ENCODE peak calls at places on chromosome 12, in five cellular contexts. B is pancreas, Q is left lung, A is sigmoid colon, Z is neural progenitor cell. E is an unnamed sample.

GRCh38 chr12:111409403-111410228 is 3.9 kb downstream of the SH2B3 start:
- DNase-seq in B (peak), Q (peak), A (peak), Z (no peak), E (no peak)

GRCh38 chr12:119117936-119118335 is 60.8 kb upstream of the HSPB8 start:
- DNase-seq in A (no peak), Q (no peak), B (no peak), Z (no peak), E (no peak)

GRCh38 chr12:107320031-107320928 is 226.9 kb upstream of the CRY1 start:
- DNase-seq in Q (peak), A (no peak), B (peak), Z (peak), E (peak)

GRCh38 chr12:25054783-25055144 is 105.9 kb upstream of the BCAT1 start:
- DNase-seq in B (no peak), Q (no peak), Z (no peak), A (no peak), E (no peak)

GRCh38 chr12:38162013-38162412 is 154.6 kb upstream of the ALG10B start:
- DNase-seq in A (no peak), Z (no peak), B (no peak), Q (peak), E (no peak)

GRCh38 chr12:119020377-119021360 is 39.3 kb downstream of the SRRM4 start:
- DNase-seq in Q (no peak), B (peak), Z (peak), A (no peak), E (peak)

GRCh38 chr12:127178039-127178438 is 1088.9 kb upstream of the TMEM132C start:
- DNase-seq in Q (no peak), Z (no peak), B (no peak), A (no peak), E (no peak)

GRCh38 chr12:131854861-131855476 is 26.8 kb downstream of the MMP17 start:
- DNase-seq in A (no peak), B (no peak), Q (no peak), Z (no peak), E (no peak)

GRCh38 chr12:68821357-68822188 is 13.6 kb downstream of the MDM2 start:
- DNase-seq in Q (no peak), B (no peak), A (no peak), Z (no peak), E (no peak)

GRCh38 chr12:109737111-109737510 is 23.5 kb downstream of the FAM222A start:
- DNase-seq in Q (peak), A (peak), B (peak), Z (no peak), E (no peak)

GRCh38 chr12:49538740-49539403 is at the start of gene KCNH3:
- DNase-seq in B (peak), A (peak), Q (peak), Z (peak), E (peak)

GRCh38 chr12:96402061-96402460 is 1.8 kb upstream of the CDK17 start:
- DNase-seq in B (no peak), Q (no peak), A (no peak), Z (peak), E (no peak)

GRCh38 chr12:121765573-121765972 is 27.9 kb downstream of the RHOF start:
- DNase-seq in Z (no peak), B (no peak), Q (no peak), A (no peak), E (no peak)

GRCh38 chr12:4141344-4142270 is 132.0 kb upstream of the CCND2 start:
- DNase-seq in Z (no peak), Q (no peak), A (no peak), B (no peak), E (no peak)

GRCh38 chr12:58931518-58931917 is 11.2 kb upstream of the LRIG3 start:
- DNase-seq in Z (no peak), A (no peak), B (no peak), Q (no peak), E (no peak)

GRCh38 chr12:116609715-116610114 is 50.5 kb downstream of the MAP1LC3B2 start:
- DNase-seq in B (no peak), Z (peak), A (no peak), Q (no peak), E (peak)

GRCh38 chr12:22858849-22859569 is 234.0 kb downstream of the ETNK1 start:
- DNase-seq in A (no peak), B (no peak), Q (no peak), Z (no peak), E (no peak)

GRCh38 chr12:15856097-15856982 is 25.8 kb upstream of the STRAP start:
- DNase-seq in Z (peak), A (no peak), B (peak), Q (peak), E (peak)

DNA sequence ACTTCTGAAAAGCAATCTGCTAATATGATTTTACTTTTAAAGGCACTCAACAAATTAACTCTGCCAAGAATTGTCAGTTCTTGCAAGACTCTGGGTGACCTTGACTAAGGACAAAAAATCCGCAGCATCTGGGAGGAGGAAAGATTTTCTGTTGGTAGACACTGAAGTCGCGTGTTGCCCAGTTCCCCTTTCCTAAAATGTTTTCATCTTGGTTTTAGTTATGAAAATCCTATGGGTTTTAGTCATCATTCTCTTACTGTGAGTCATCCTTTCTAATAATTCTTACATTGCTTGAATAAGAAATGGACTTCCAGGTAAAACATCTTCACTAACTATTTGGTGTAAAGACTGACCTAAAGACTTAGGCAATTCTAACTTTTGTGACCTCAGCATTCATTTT is 9.1 kb downstream of the GSG1 start:
- DNase-seq in Q (no peak), Z (no peak), A (no peak), B (no peak), E (no peak)
- H3K27ac ChIP-seq in Q (no peak), Z (no peak), A (no peak), B (no peak), E (no peak)

GRCh38 chr12:1691123-1692007 is 495 bp downstream of the ADIPOR2 start:
- DNase-seq in Z (peak), A (peak), Q (peak), B (peak), E (peak)

GRCh38 chr12:1695836-1696670 is 5.2 kb downstream of the ADIPOR2 start:
- DNase-seq in Z (no peak), A (no peak), Q (no peak), B (no peak), E (no peak)

GRCh38 chr12:1692895-1693294 is 2.0 kb downstream of the ADIPOR2 start:
- DNase-seq in B (no peak), Q (no peak), Z (no peak), A (no peak), E (no peak)

GRCh38 chr12:1690578-1691122 is at the start of gene ADIPOR2:
- DNase-seq in Z (peak), A (peak), B (peak), Q (peak), E (peak)

GRCh38 chr12:1692221-1692620 is 1.4 kb downstream of the ADIPOR2 start:
- DNase-seq in B (no peak), A (no peak), Z (no peak), Q (no peak), E (no peak)
- H3K27ac ChIP-seq in B (no peak), A (no peak), Z (no peak), Q (no peak), E (no peak)

DNA sequence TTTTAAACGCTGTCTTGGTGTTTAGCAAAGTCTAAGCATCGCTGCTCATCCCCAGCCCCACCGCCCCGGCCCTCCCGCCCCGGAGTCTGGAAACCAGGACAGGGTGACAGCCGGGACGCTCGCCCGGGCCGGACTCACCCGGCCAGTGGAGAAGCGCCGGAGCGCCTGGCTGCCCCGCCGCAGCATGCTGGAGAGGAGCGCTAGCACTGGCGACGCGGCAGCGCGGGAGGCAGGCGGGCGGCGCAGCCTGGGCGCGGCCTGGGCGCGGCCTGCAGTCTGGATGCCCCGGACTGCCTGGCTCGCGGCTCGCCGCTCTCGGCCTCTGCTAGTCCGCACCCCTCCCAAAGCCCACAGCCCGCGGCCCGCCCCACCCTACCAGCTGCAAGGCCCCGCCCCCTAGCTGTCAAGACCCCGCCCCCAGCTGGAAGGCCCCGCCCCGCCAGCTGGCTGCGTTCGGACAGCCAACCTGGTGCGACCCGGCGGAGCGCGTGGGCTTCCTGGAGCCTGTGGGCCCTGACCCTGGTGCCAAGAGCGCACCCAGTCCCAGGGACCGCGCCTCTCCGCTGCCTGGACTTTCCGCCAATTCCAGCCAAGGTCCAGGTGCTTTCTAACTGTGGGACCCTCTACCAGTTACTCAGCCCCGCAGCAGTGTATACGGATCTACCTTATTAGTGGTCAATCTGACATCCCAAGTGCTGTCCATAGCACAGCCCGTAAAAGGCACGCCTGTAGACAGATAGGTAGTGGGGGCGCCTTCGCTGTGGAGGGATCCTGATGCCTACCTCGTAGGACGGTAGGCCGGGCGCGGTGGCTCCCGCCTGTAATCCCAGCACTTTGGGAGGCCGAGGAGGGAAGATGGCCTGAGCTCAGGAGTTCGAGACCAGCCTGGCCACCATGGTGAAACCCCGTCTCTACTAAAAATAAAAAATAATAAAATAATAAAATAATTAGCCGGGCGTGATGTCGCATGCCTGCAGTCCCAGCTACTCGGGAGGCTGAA is at the start of gene ALDH1L2:
- DNase-seq in Z (peak), B (peak), Q (peak), A (peak), E (peak)
- H3K27ac ChIP-seq in Z (no peak), B (peak), Q (no peak), A (peak), E (peak)

DNA sequence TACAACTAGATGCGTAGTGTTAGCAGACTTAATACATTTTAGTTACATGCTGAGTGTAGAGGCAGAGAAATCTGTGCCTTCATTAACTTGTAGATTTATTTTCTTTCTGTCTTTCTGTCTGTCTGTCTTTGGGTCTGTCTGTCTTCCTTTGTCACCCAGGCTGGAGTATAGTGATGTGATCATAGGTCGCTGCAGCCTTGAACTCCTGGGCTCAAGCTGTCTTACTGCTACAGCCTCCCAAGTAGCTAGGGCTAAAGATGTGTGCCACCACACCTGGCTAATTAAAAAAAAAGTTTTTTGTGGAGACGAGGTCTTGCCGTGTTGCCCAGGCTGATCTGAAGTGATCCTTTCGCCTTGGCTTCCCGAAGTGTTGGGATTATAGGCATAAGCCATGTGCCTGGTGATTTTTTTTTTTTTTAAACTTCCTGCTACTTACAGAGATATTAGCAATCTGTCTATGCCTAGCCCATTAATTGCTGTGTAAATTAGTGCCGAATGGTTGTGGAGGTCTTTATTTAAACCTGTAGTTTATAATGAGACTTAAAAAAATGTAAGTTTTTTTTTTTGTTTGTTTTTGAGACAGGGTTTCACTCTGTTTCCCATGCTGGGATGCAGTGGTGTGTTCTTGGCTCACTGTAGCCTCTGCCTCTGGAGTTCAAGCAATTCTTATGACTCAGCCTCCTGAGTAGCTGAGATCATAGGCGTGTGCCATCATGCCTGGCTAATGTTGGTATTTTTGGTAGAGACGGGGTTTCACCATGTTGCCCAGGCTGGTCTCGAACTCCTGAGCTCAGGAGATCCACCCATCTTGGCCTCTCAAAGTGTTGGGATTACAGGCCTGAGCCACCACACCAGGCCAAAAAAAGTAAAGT is 22.8 kb downstream of the ERC1 start:
- DNase-seq in Q (no peak), B (no peak), Z (no peak), A (no peak), E (no peak)
- H3K27ac ChIP-seq in Q (no peak), B (no peak), Z (no peak), A (no peak), E (no peak)

GRCh38 chr12:67161322-67161918 is 107.7 kb upstream of the CAND1 start:
- DNase-seq in B (peak), Q (no peak), Z (peak), A (no peak), E (peak)
- H3K27ac ChIP-seq in B (no peak), Q (no peak), Z (no peak), A (no peak), E (no peak)

DNA sequence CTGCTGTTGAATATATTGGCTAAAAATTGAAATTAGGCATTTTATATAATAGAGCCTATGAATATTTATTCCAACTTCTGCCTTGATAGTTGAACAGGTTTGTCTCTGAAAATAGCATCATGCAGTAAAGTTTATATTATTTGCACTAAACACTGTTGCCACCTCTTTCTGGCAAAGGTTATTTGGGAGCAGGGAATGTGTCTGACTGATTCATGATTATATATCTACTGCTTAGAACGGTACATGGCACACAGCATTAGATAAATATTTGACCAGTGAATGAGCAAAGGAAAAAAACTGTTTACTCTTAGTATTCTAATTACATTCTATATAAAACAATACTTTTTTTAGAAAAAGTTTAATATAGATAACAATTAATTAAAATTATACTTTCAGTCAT is 123.1 kb upstream of the MGAT4C start:
- DNase-seq in A (no peak), B (no peak), Z (no peak), Q (no peak), E (no peak)
- H3K27ac ChIP-seq in A (no peak), B (no peak), Z (no peak), Q (no peak), E (no peak)